ENCODE peak calls at places on chromosome 6, in nine cellular contexts. One of them, this sample, is unnamed.

GRCh38 chr6:33860706-33861474 is 57.1 kb upstream of the MLN start:
- DNase-seq in kidney: peak
- DNase-seq in endodermal cell: no peak
- DNase-seq in endothelial cell of umbilical vein: peak
- DNase-seq in GM12878: no peak
- DNase-seq in SK-N-SH: no peak
- DNase-seq in fibroblast of lung: no peak
- DNase-seq in colonic mucosa: peak
- DNase-seq in mammary epithelial cell: no peak
- DNase-seq in this sample: no peak

GRCh38 chr6:11222385-11223277 is 9.8 kb downstream of the NEDD9 start:
- DNase-seq in kidney: no peak
- DNase-seq in endodermal cell: no peak
- DNase-seq in endothelial cell of umbilical vein: peak
- DNase-seq in GM12878: no peak
- DNase-seq in SK-N-SH: no peak
- DNase-seq in fibroblast of lung: no peak
- DNase-seq in colonic mucosa: no peak
- DNase-seq in mammary epithelial cell: peak
- DNase-seq in this sample: no peak

GRCh38 chr6:38528196-38528965 is 111.3 kb downstream of the BTBD9 start:
- DNase-seq in kidney: peak
- DNase-seq in endodermal cell: no peak
- DNase-seq in endothelial cell of umbilical vein: no peak
- DNase-seq in GM12878: no peak
- DNase-seq in SK-N-SH: no peak
- DNase-seq in fibroblast of lung: peak
- DNase-seq in colonic mucosa: no peak
- DNase-seq in mammary epithelial cell: no peak
- DNase-seq in this sample: no peak

GRCh38 chr6:61682562-61682961 is 603.5 kb downstream of the KHDRBS2 start:
- DNase-seq in kidney: no peak
- DNase-seq in endodermal cell: no peak
- DNase-seq in endothelial cell of umbilical vein: no peak
- DNase-seq in GM12878: no peak
- DNase-seq in SK-N-SH: no peak
- DNase-seq in fibroblast of lung: no peak
- DNase-seq in colonic mucosa: no peak
- DNase-seq in mammary epithelial cell: no peak
- DNase-seq in this sample: no peak

GRCh38 chr6:108518714-108519576 is 41.8 kb upstream of the FOXO3 start:
- DNase-seq in kidney: no peak
- DNase-seq in endodermal cell: peak
- DNase-seq in endothelial cell of umbilical vein: peak
- DNase-seq in GM12878: no peak
- DNase-seq in SK-N-SH: peak
- DNase-seq in fibroblast of lung: peak
- DNase-seq in colonic mucosa: no peak
- DNase-seq in mammary epithelial cell: peak
- DNase-seq in this sample: no peak

GRCh38 chr6:37168809-37169457 is 1.0 kb upstream of the PIM1 start:
- DNase-seq in kidney: no peak
- DNase-seq in endodermal cell: peak
- DNase-seq in endothelial cell of umbilical vein: no peak
- DNase-seq in GM12878: no peak
- DNase-seq in SK-N-SH: peak
- DNase-seq in fibroblast of lung: no peak
- DNase-seq in colonic mucosa: no peak
- DNase-seq in mammary epithelial cell: no peak
- DNase-seq in this sample: no peak

GRCh38 chr6:123913858-123914257 is 110.2 kb downstream of the NKAIN2 start:
- DNase-seq in kidney: no peak
- DNase-seq in endodermal cell: no peak
- DNase-seq in endothelial cell of umbilical vein: no peak
- DNase-seq in GM12878: no peak
- DNase-seq in SK-N-SH: no peak
- DNase-seq in fibroblast of lung: peak
- DNase-seq in colonic mucosa: no peak
- DNase-seq in mammary epithelial cell: peak
- DNase-seq in this sample: no peak

GRCh38 chr6:16909599-16910360 is 148.5 kb upstream of the ATXN1 start:
- DNase-seq in kidney: no peak
- DNase-seq in endodermal cell: no peak
- DNase-seq in endothelial cell of umbilical vein: no peak
- DNase-seq in GM12878: no peak
- DNase-seq in SK-N-SH: no peak
- DNase-seq in fibroblast of lung: peak
- DNase-seq in colonic mucosa: no peak
- DNase-seq in mammary epithelial cell: peak
- DNase-seq in this sample: no peak

GRCh38 chr6:4687989-4688947 is 87.9 kb upstream of the CDYL start:
- DNase-seq in kidney: no peak
- DNase-seq in endodermal cell: no peak
- DNase-seq in endothelial cell of umbilical vein: peak
- DNase-seq in GM12878: no peak
- DNase-seq in SK-N-SH: no peak
- DNase-seq in fibroblast of lung: peak
- DNase-seq in colonic mucosa: no peak
- DNase-seq in mammary epithelial cell: peak
- DNase-seq in this sample: peak

GRCh38 chr6:129469070-129469662 is 240.8 kb downstream of the ARHGAP18 start:
- DNase-seq in kidney: no peak
- DNase-seq in endodermal cell: no peak
- DNase-seq in endothelial cell of umbilical vein: no peak
- DNase-seq in GM12878: no peak
- DNase-seq in SK-N-SH: no peak
- DNase-seq in fibroblast of lung: no peak
- DNase-seq in colonic mucosa: no peak
- DNase-seq in mammary epithelial cell: peak
- DNase-seq in this sample: no peak

GRCh38 chr6:128370072-128370471 is 150.3 kb downstream of the PTPRK start:
- DNase-seq in kidney: no peak
- DNase-seq in endodermal cell: no peak
- DNase-seq in endothelial cell of umbilical vein: peak
- DNase-seq in GM12878: no peak
- DNase-seq in SK-N-SH: no peak
- DNase-seq in fibroblast of lung: peak
- DNase-seq in colonic mucosa: no peak
- DNase-seq in mammary epithelial cell: peak
- DNase-seq in this sample: peak

DNA sequence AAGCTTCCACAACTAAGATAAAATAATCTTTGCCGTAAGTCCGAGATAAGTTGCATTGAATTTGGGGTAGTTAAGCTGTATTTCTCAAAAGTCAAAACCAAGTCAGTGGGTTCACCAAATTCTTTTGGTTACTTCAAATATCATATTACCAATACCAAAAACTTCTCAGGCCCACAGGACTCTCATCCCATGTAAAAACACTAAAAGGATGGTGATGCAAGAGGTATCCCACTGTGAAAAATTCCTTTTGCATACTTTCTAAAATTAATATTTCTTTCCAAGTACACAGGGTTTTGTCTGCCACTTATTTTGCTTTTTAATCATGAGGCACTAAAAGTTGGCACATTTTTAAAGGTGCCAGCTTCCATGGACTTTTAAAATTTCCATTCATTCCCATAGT is 151.3 kb downstream of the GJA10 start:
- DNase-seq in kidney: no peak
- DNase-seq in endodermal cell: no peak
- DNase-seq in endothelial cell of umbilical vein: no peak
- DNase-seq in GM12878: no peak
- DNase-seq in SK-N-SH: no peak
- DNase-seq in fibroblast of lung: peak
- DNase-seq in colonic mucosa: no peak
- DNase-seq in mammary epithelial cell: no peak
- DNase-seq in this sample: no peak
- H3K4me3 ChIP-seq in kidney: no peak
- H3K4me3 ChIP-seq in endodermal cell: no peak
- H3K4me3 ChIP-seq in endothelial cell of umbilical vein: no peak
- H3K4me3 ChIP-seq in GM12878: no peak
- H3K4me3 ChIP-seq in SK-N-SH: no peak
- H3K4me3 ChIP-seq in fibroblast of lung: no peak
- H3K4me3 ChIP-seq in colonic mucosa: no peak
- H3K4me3 ChIP-seq in mammary epithelial cell: no peak
- H3K4me3 ChIP-seq in this sample: no peak

DNA sequence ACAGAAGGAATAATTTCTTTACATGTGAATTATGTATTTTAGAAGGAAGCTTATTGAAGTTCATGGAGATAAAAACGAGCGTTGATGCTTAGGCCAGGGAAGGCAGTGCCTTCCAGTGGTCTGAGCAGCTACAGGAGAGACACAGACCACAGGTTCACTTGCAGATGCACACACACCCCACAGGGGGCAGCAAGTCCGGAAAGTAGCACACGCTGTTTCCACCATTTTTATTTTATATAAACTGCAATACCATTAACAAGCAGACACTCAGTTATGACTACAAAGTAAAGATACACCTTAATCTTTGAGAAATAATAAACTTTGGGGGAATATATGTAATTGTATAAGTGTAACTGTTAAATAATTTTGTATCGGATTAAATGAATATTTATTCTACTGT is 13.5 kb upstream of the DACT2 start:
- DNase-seq in kidney: no peak
- DNase-seq in endodermal cell: peak
- DNase-seq in endothelial cell of umbilical vein: no peak
- DNase-seq in GM12878: no peak
- DNase-seq in SK-N-SH: peak
- DNase-seq in fibroblast of lung: no peak
- DNase-seq in colonic mucosa: peak
- DNase-seq in mammary epithelial cell: no peak
- DNase-seq in this sample: no peak
- TF ChIP-seq CTCF in kidney: peak
- TF ChIP-seq CTCF in endodermal cell: peak
- TF ChIP-seq CTCF in endothelial cell of umbilical vein: peak
- TF ChIP-seq CTCF in GM12878: no peak
- TF ChIP-seq CTCF in SK-N-SH: peak
- TF ChIP-seq CTCF in fibroblast of lung: peak
- TF ChIP-seq CTCF in colonic mucosa: peak
- TF ChIP-seq CTCF in mammary epithelial cell: no peak
- TF ChIP-seq CTCF in this sample: peak

GRCh38 chr6:136772685-136773472 is 19.4 kb downstream of the MAP3K5 start:
- DNase-seq in kidney: peak
- DNase-seq in endodermal cell: peak
- DNase-seq in endothelial cell of umbilical vein: no peak
- DNase-seq in GM12878: peak
- DNase-seq in SK-N-SH: no peak
- DNase-seq in fibroblast of lung: peak
- DNase-seq in colonic mucosa: no peak
- DNase-seq in mammary epithelial cell: no peak
- DNase-seq in this sample: no peak
- H3K9ac ChIP-seq in kidney: no peak
- H3K9ac ChIP-seq in endodermal cell: no peak
- H3K9ac ChIP-seq in endothelial cell of umbilical vein: no peak
- H3K9ac ChIP-seq in GM12878: peak
- H3K9ac ChIP-seq in SK-N-SH: no peak
- H3K9ac ChIP-seq in fibroblast of lung: no peak
- H3K9ac ChIP-seq in colonic mucosa: no peak
- H3K9ac ChIP-seq in mammary epithelial cell: no peak
- H3K9ac ChIP-seq in this sample: no peak

GRCh38 chr6:150145830-150146229 is 3.0 kb downstream of the PPP1R14C start:
- DNase-seq in kidney: no peak
- DNase-seq in endodermal cell: no peak
- DNase-seq in endothelial cell of umbilical vein: no peak
- DNase-seq in GM12878: no peak
- DNase-seq in SK-N-SH: no peak
- DNase-seq in fibroblast of lung: no peak
- DNase-seq in colonic mucosa: no peak
- DNase-seq in mammary epithelial cell: peak
- DNase-seq in this sample: no peak
- H3K4me3 ChIP-seq in kidney: no peak
- H3K4me3 ChIP-seq in endodermal cell: no peak
- H3K4me3 ChIP-seq in endothelial cell of umbilical vein: no peak
- H3K4me3 ChIP-seq in GM12878: no peak
- H3K4me3 ChIP-seq in SK-N-SH: no peak
- H3K4me3 ChIP-seq in fibroblast of lung: no peak
- H3K4me3 ChIP-seq in colonic mucosa: no peak
- H3K4me3 ChIP-seq in mammary epithelial cell: peak
- H3K4me3 ChIP-seq in this sample: peak

DNA sequence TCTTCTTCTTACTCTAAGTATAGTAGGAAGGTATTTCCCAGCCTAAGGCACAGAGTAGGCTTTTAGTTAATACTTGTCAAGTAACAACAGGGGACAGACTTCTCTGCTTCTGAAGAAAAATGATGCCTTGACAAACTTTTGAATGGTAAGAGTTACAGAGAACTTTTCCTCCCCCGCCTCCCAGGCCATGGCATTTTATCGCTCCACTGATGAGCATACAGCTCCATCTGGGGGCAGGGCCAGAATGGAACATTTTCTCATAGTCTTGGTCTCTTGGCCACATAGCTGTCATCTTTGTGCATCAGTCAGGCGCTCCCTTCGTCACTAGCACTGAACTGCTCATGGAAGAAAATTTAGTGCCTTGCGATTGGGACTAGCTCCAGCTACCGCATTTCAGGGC is 1066.8 kb upstream of the CITED2 start:
- DNase-seq in kidney: peak
- DNase-seq in endodermal cell: peak
- DNase-seq in endothelial cell of umbilical vein: peak
- DNase-seq in GM12878: no peak
- DNase-seq in SK-N-SH: peak
- DNase-seq in fibroblast of lung: peak
- DNase-seq in colonic mucosa: peak
- DNase-seq in mammary epithelial cell: peak
- DNase-seq in this sample: no peak
- TF ChIP-seq CTCF in kidney: peak
- TF ChIP-seq CTCF in endodermal cell: peak
- TF ChIP-seq CTCF in endothelial cell of umbilical vein: peak
- TF ChIP-seq CTCF in GM12878: peak
- TF ChIP-seq CTCF in SK-N-SH: peak
- TF ChIP-seq CTCF in fibroblast of lung: peak
- TF ChIP-seq CTCF in colonic mucosa: peak
- TF ChIP-seq CTCF in mammary epithelial cell: peak
- TF ChIP-seq CTCF in this sample: peak

DNA sequence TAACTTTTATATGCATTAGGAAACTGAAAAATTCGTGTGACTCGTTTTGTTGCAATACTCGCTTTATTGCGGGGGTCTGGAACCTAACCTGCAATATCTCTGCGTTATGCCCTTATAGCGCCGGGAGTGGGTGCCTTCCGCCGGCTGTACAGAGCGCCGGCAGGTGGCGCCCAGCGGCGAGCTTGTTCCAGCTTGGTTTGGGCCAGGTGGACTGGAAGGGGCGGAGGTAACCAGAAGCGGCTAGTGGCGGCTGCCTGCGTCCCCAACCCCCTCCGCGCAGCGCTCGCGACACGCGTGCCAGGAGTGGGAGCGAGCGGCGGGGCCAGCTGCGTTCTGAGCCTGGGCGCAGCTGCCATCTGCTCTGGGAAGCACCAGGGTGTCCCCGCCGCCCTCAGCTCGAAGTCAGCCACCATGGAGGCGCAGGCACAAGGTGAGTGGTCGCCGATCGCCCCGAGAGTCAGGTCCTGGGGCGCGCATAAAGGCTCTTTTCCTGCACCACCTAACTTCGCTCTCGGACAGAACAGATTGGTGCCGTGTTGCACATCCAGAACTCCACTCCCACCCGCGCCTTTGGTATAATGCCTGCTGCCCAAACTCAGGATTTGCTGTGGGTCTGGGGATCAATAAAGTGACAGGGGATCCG is at the start of gene TPD52L1:
- DNase-seq in kidney: peak
- DNase-seq in endodermal cell: peak
- DNase-seq in endothelial cell of umbilical vein: peak
- DNase-seq in GM12878: no peak
- DNase-seq in SK-N-SH: peak
- DNase-seq in fibroblast of lung: peak
- DNase-seq in colonic mucosa: peak
- DNase-seq in mammary epithelial cell: peak
- DNase-seq in this sample: no peak
- H3K9ac ChIP-seq in kidney: peak
- H3K9ac ChIP-seq in endodermal cell: peak
- H3K9ac ChIP-seq in endothelial cell of umbilical vein: no peak
- H3K9ac ChIP-seq in GM12878: no peak
- H3K9ac ChIP-seq in SK-N-SH: no peak
- H3K9ac ChIP-seq in fibroblast of lung: peak
- H3K9ac ChIP-seq in colonic mucosa: peak
- H3K9ac ChIP-seq in mammary epithelial cell: peak
- H3K9ac ChIP-seq in this sample: peak

GRCh38 chr6:26459023-26459810 is 1.5 kb downstream of the BTN2A1 start:
- DNase-seq in kidney: no peak
- DNase-seq in endodermal cell: no peak
- DNase-seq in endothelial cell of umbilical vein: no peak
- DNase-seq in GM12878: no peak
- DNase-seq in SK-N-SH: no peak
- DNase-seq in fibroblast of lung: no peak
- DNase-seq in colonic mucosa: no peak
- DNase-seq in mammary epithelial cell: peak
- DNase-seq in this sample: no peak
- H3K4me3 ChIP-seq in kidney: peak
- H3K4me3 ChIP-seq in endodermal cell: peak
- H3K4me3 ChIP-seq in endothelial cell of umbilical vein: no peak
- H3K4me3 ChIP-seq in GM12878: peak
- H3K4me3 ChIP-seq in SK-N-SH: no peak
- H3K4me3 ChIP-seq in fibroblast of lung: no peak
- H3K4me3 ChIP-seq in colonic mucosa: peak
- H3K4me3 ChIP-seq in mammary epithelial cell: no peak
- H3K4me3 ChIP-seq in this sample: no peak